ENCODE peak calls at places on chromosomes 16 and 17, in four cellular contexts. C is HL-60; D is foreskin fibroblast; T is effector memory CD4-positive, alpha-beta T cell. Q is an unnamed sample.
A peak's percentile ranks its signal among the peaks of the same experiment; 100 is the strongest.

GRCh38 chr17:42460371-42460770 is 1.7 kb downstream of the ATP6V0A1 start:
- DNase-seq in C (no peak), D (no peak), T (no peak), Q (no peak)

GRCh38 chr16:25107466-25107792 is 4.1 kb upstream of the LCMT1 start:
- DNase-seq in T (no peak), D (no peak), C (no peak), Q (no peak)

GRCh38 chr17:72972263-72972951 is 120.1 kb downstream of the SLC39A11 start:
- DNase-seq in D (no peak), C (no peak), T (no peak), Q (no peak)

GRCh38 chr17:62661337-62661736 is 33.9 kb downstream of the MRC2 start:
- DNase-seq in D (no peak), T (no peak), C (no peak), Q (no peak)

GRCh38 chr16:12318661-12319463 is 342.3 kb downstream of the SNX29 start:
- DNase-seq in T (no peak), D (no peak), C (no peak), Q (no peak)

GRCh38 chr17:45361451-45361850 is 44.6 kb upstream of the MAP3K14 start:
- DNase-seq in T (no peak), D (no peak), C (no peak), Q (no peak)

GRCh38 chr17:64063766-64064224 is 43.4 kb upstream of the ICAM2 start:
- DNase-seq in T (peak; percentile 44), D (peak; percentile 36), C (peak; percentile 79), Q (peak; percentile 53)

GRCh38 chr16:67206838-67207115 is 7.8 kb downstream of the ELMO3 start:
- DNase-seq in C (no peak), D (peak; percentile 59), T (no peak), Q (no peak)

GRCh38 chr17:75738218-75738802 is 17.1 kb downstream of the ITGB4 start:
- DNase-seq in C (peak; percentile 95), T (no peak), D (peak; percentile 65), Q (no peak)

GRCh38 chr17:13353590-13353989 is 248.1 kb downstream of the HS3ST3A1 start:
- DNase-seq in T (no peak), C (no peak), D (peak; percentile 69), Q (no peak)

GRCh38 chr16:50490828-50491227 is 57.4 kb upstream of the NKD1 start:
- DNase-seq in T (no peak), D (no peak), C (no peak), Q (no peak)

GRCh38 chr16:2090819-2091721 is 43.3 kb downstream of the TSC2 start:
- DNase-seq in C (no peak), T (no peak), D (peak; percentile 64), Q (no peak)

GRCh38 chr17:22467720-22468119 is 775.4 kb downstream of the KCNJ18 start:
- DNase-seq in D (no peak), T (no peak), C (no peak), Q (no peak)

GRCh38 chr17:76506408-76507328 is 5.4 kb upstream of the RHBDF2 start:
- DNase-seq in D (peak; percentile 82), T (peak; percentile 81), C (peak; percentile 77), Q (peak; percentile 86)

GRCh38 chr17:29836643-29837042 is 93.4 kb downstream of the SSH2 start:
- DNase-seq in D (peak; percentile 58), C (no peak), T (no peak), Q (no peak)

GRCh38 chr16:53052519-53053501 is at the start of gene CHD9NB:
- DNase-seq in T (no peak), D (peak; percentile 95), C (peak; percentile 60), Q (no peak)

GRCh38 chr17:50470451-50470850 is 1.8 kb upstream of the CHAD start:
- DNase-seq in T (no peak), D (no peak), C (no peak), Q (no peak)

GRCh38 chr16:23801387-23801786 is 34.4 kb upstream of the PRKCB start:
- DNase-seq in D (peak; percentile 73), C (peak; percentile 72), T (peak; percentile 55), Q (peak; percentile 66)

GRCh38 chr17:41813699-41814124 is 908 bp downstream of the FKBP10 start:
- DNase-seq in D (peak; percentile 42), T (no peak), C (no peak), Q (no peak)

GRCh38 chr16:75433732-75434413 is 570 bp upstream of the CFDP1 start:
- DNase-seq in D (peak; percentile 95), C (peak; percentile 71), T (peak; percentile 55), Q (no peak)

GRCh38 chr17:58337126-58337599 is 8.6 kb upstream of the TSPOAP1 start:
- DNase-seq in D (no peak), T (peak; percentile 27), C (peak; percentile 84), Q (peak; percentile 82)

GRCh38 chr17:59963738-59964454 is 644 bp downstream of the RNFT1 start:
- DNase-seq in C (peak; percentile 68), T (peak; percentile 6), D (peak; percentile 75), Q (no peak)

GRCh38 chr16:988465-989353 is 7.1 kb downstream of the SOX8 start:
- DNase-seq in D (no peak), T (no peak), C (no peak), Q (no peak)

GRCh38 chr17:49589556-49589885 is 13.8 kb downstream of the NXPH3 start:
- DNase-seq in D (peak; percentile 16), C (no peak), T (no peak), Q (no peak)

GRCh38 chr16:82658796-82659195 is 32.0 kb downstream of the CDH13 start:
- DNase-seq in T (no peak), D (no peak), C (no peak), Q (no peak)

GRCh38 chr17:48547839-48548686 is 3.2 kb upstream of the HOXB2 start:
- DNase-seq in C (no peak), T (no peak), D (no peak), Q (peak; percentile 67)

GRCh38 chr16:23232806-23233205 is 50.3 kb downstream of the SCNN1G start:
- DNase-seq in D (no peak), T (no peak), C (no peak), Q (no peak)

GRCh38 chr16:8678068-8678927 is 3.9 kb downstream of the ABAT start:
- DNase-seq in C (no peak), D (peak; percentile 68), T (no peak), Q (no peak)

GRCh38 chr17:16927641-16928321 is 44.1 kb downstream of the TNFRSF13B start:
- DNase-seq in T (no peak), D (no peak), C (no peak), Q (no peak)

DNA sequence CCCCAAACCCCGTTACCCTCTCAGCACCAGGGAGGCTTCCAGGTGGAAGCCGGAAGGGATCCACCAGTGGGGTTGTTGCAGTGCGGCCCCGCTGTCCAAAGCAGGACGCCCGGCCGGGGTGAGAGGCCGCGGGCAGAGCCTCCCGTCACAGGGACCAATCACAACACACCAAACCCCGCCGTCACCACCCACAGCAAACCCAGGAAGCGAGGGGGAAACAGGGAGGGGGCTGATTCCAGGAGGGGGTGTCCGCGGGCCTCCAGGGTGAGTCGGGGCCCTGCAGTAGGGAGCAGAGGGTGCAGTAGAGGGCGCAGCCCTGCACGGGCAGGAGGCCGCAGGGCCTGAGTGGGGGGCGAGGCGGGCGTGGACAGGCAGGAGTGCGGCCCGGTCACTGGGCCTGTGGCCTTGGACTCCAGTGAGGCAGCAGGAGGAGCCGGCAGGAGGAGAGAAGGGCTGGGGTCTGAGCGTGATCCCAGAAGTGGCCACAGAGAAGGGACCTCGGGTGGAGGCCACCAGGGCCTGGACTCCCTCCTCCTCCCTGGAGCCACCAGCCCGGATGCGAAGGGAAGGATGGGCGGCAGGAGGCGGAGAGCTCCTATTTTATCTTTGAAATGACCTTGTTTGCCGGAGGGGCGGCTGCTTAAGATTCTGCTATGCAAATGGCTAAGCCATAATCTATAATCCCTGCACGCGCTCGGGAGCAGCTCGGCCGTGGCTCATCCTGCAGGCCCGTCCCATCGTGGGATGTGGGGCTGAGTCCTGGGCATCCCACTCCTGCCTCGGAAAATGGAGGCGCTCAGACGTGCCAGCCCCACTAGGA is 41.5 kb downstream of the ZFPM1 start:
- DNase-seq in C (no peak), T (no peak), D (no peak), Q (no peak)
- H3K4me3 ChIP-seq in C (no peak overlapping the region), T (no peak overlapping the region), D (no peak overlapping the region), Q (no peak overlapping the region)

DNA sequence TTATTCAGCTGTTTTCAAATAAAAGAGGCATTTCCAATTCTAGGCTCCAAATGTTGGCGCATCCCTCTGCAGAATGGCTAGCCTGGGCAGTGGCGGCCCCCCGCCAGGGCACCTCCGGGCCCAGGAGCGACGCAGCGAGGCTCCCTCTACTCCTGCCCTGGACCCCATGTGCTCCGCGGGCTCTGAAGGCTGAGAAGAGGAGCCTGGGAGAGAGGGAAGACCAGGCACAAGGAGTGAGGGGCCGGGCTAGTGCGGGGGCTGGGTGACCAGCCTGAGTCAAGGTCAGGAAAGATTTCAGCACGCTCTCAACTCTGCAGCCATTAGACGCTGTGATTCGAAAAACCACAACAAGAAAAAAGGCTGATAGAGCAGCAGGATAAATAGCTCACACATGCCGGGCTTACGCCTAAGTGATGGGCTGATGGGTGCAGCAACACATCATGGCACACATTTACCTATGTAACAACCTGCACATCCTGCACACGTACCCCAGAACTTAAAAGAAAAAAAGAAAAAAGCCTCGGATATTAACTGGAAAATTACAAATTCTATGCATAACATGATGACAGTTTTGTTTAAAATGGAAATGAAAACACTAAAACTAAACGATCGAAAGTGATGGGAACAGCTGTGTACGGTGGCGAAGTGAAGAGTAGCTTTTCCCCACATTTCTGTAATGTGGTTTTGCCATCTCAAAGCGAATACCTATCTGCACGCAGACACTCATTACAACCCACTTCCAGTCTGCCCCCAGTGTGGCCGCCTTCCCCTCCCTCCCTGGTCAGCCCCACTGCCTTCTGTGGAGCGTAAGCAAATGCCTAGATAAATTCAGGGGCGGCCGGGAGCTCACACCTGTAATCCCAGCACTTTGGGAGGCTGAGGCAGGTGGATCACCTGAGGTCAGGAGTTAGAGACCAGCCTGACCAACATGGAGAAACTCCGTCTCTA is 44.4 kb downstream of the MAP1LC3B start:
- DNase-seq in T (no peak), D (peak; percentile 83), C (no peak), Q (no peak)
- H3K4me3 ChIP-seq in T (peak overlapping the region; percentile 22), D (peak overlapping the region; percentile 23), C (no peak overlapping the region), Q (no peak overlapping the region)

DNA sequence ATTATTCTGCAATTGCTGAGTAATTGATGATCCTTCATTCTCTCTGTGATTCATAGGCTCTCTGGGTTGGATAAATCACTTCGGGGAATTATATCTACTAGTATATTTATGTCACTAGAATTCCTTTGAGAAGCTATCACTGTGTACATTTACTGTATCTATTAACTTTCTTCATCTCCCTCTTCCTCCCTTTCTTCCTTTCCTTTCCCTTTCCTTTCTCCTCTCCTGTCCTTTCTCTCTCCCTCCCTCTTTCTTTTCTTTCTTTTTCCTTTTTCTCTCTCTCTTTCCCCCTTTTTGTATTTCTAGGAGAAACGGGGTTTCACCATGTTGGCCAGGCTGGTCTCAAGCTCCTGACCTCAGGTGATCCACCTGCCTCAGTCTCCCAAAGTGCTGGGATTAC is 711.8 kb downstream of the WWOX start:
- DNase-seq in D (no peak), T (no peak), C (no peak), Q (no peak)
- H3K4me3 ChIP-seq in D (no peak overlapping the region), T (no peak overlapping the region), C (no peak overlapping the region), Q (no peak overlapping the region)

DNA sequence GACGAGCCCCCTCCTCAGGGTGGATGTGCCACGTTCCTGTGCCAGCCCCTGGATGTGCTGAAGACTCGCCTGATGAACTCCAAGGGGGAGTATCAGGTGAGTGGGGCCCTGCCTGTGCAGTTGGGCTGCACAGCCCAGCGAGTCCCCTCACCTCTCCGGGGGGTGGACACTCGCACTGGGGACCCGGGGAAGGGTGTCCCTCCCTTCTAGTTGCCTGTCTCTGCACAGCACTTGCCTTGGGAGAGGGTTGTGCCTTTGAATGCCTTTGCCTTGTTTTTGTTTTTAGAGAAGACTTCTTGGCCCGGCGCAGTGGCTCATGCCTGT is 5.6 kb downstream of the SLC25A10 start:
- DNase-seq in T (no peak), C (no peak), D (no peak), Q (no peak)
- H3K4me3 ChIP-seq in T (no peak overlapping the region), C (no peak overlapping the region), D (no peak overlapping the region), Q (no peak overlapping the region)

Q was measured in CD4-positive, alpha-beta memory T cell.